ENCODE peak calls at places on chromosomes 16 and 17, in four cellular contexts. U is transverse colon, I is heart left ventricle, P is erythroblast. L is an unnamed sample.

GRCh38 chr17:27563532-27563931 is 67.5 kb upstream of the LGALS9 start:
- DNase-seq in U (no peak), P (no peak), I (no peak), L (no peak)

GRCh38 chr16:50151744-50152143 is 1.4 kb upstream of the TENT4B start:
- DNase-seq in P (no peak), I (no peak), U (no peak), L (no peak)

GRCh38 chr17:50918933-50919296 is 52.8 kb upstream of the TOB1 start:
- DNase-seq in U (peak), I (no peak), P (no peak), L (no peak)

GRCh38 chr16:19863990-19864389 is 20.7 kb downstream of the GPRC5B start:
- DNase-seq in P (no peak), U (no peak), I (no peak), L (no peak)

GRCh38 chr16:55901756-55902155 is 26.6 kb upstream of the CES5A start:
- DNase-seq in I (no peak), U (no peak), P (no peak), L (no peak)

GRCh38 chr17:44348234-44348987 is 3.3 kb downstream of the GRN start:
- DNase-seq in P (no peak), U (peak), I (peak), L (peak)

GRCh38 chr16:72023962-72024361 is 15.4 kb downstream of the DHODH start:
- DNase-seq in I (no peak), U (no peak), P (no peak), L (no peak)

GRCh38 chr17:47618416-47618815 is 31.3 kb upstream of the KPNB1 start:
- DNase-seq in P (no peak), I (no peak), U (no peak), L (no peak)

GRCh38 chr17:8836821-8837426 is 30.6 kb downstream of the PIK3R6 start:
- DNase-seq in I (no peak), U (no peak), P (no peak), L (no peak)

GRCh38 chr16:59698341-59698979 is 964.3 kb upstream of the GOT2 start:
- DNase-seq in I (no peak), U (no peak), P (no peak), L (no peak)

GRCh38 chr17:2940352-2940751 is 123.1 kb downstream of the OR1D5 start:
- DNase-seq in P (no peak), I (peak), U (no peak), L (no peak)

GRCh38 chr16:27102701-27103575 is 36.2 kb downstream of the C16orf82 start:
- DNase-seq in U (no peak), I (no peak), P (no peak), L (no peak)

GRCh38 chr17:46772013-46772878 is 46.2 kb downstream of the WNT3 start:
- DNase-seq in I (peak), U (peak), P (peak), L (peak)

GRCh38 chr17:8997994-8998628 is 23.2 kb upstream of the NTN1 start:
- DNase-seq in U (peak), I (peak), P (peak), L (peak)

GRCh38 chr17:56602292-56603130 is 9.0 kb downstream of the NOG start:
- DNase-seq in U (no peak), P (no peak), I (no peak), L (no peak)

GRCh38 chr17:51035436-51035835 is 85.2 kb downstream of the SPAG9 start:
- DNase-seq in U (no peak), I (no peak), P (no peak), L (no peak)

GRCh38 chr17:58702045-58702476 is 9.7 kb downstream of the RAD51C start:
- DNase-seq in P (no peak), U (no peak), I (no peak), L (no peak)

GRCh38 chr16:65782537-65783290 is 583.8 kb upstream of the CDH5 start:
- DNase-seq in P (no peak), U (no peak), I (no peak), L (no peak)

GRCh38 chr16:29154676-29155121 is 169.8 kb downstream of the LAT start:
- DNase-seq in U (no peak), I (peak), P (no peak), L (no peak)

GRCh38 chr16:79639576-79640311 is 39.2 kb upstream of the MAF start:
- DNase-seq in P (no peak), U (no peak), I (no peak), L (no peak)

GRCh38 chr16:72286936-72287620 is 115.1 kb upstream of the PMFBP1 start:
- DNase-seq in P (no peak), I (no peak), U (no peak), L (no peak)

GRCh38 chr17:65931246-65932149 is 260.4 kb downstream of the CEP112 start:
- DNase-seq in U (no peak), P (no peak), I (peak), L (no peak)

GRCh38 chr17:13337864-13338371 is 263.8 kb downstream of the HS3ST3A1 start:
- DNase-seq in U (no peak), P (peak), I (peak), L (no peak)

GRCh38 chr16:48062681-48063080 is 93.1 kb downstream of the ABCC12 start:
- DNase-seq in P (no peak), I (no peak), U (no peak), L (no peak)

GRCh38 chr17:2709173-2709661 is 2.3 kb downstream of the CLUH start:
- DNase-seq in U (peak), P (peak), I (no peak), L (no peak)

GRCh38 chr16:67750466-67750865 is 31.4 kb upstream of the GFOD2 start:
- DNase-seq in U (peak), I (no peak), P (no peak), L (no peak)

GRCh38 chr17:9994761-9995160 is 89.7 kb upstream of the RCVRN start:
- DNase-seq in U (no peak), I (no peak), P (no peak), L (no peak)

GRCh38 chr16:86565181-86565631 is 1.4 kb upstream of the FOXC2 start:
- DNase-seq in P (no peak), U (no peak), I (no peak), L (no peak)

GRCh38 chr17:71111460-71111859 is 942.1 kb downstream of the KCNJ2 start:
- DNase-seq in I (no peak), U (no peak), P (no peak), L (no peak)

DNA sequence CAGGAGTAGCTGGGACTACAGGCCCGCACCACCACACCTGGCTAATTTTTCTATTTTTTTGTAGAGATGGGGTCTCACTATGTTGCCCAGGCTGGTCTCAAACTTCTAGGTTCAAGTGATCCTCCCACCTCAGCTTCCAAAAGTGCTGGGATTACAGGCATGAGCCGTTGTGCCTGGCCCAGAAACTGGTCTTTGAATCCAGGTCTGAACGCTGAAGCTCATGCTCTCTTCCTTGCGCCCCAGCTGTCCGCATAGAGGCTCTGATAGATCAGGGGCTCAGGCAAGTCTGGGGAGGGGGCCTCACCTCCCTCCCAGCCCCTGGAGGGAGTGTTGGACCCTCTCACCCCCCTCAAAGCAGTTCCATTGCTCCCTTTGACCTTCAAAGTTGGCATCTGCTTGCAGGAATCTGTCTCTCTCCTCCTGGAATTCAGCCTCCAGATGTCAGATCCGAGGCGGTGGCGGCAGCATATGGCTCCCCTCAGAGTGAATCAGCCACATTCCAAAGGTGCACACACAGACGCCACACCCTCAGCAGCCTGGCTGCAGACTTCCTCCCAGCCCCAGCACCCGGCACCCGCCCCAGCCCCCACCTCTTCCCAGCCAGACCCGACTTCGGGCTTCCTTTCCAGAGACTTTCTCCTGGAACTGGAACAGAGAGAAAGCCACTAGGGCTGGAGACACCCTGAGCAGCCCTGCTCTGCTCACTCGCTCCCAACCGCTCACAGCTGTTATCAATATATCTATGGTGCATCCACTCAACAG is 16.9 kb upstream of the GLIS2 start:
- DNase-seq in U (peak), P (no peak), I (peak), L (peak)
- TF ChIP-seq POLR2A in U (no peak), P (no peak), I (no peak), L (no peak)

GRCh38 chr17:7281953-7282751 is 634 bp downstream of the SLC2A4 start:
- DNase-seq in U (no peak), P (peak), I (peak), L (no peak)

GRCh38 chr17:7280519-7281073 is 922 bp upstream of the SLC2A4 start:
- DNase-seq in P (peak), U (peak), I (peak), L (peak)

GRCh38 chr17:7279453-7279852 is 2.1 kb upstream of the SLC2A4 start:
- DNase-seq in I (no peak), P (no peak), U (no peak), L (no peak)

GRCh38 chr17:7282752-7283321 is 1.3 kb downstream of the SLC2A4 start:
- DNase-seq in U (no peak), P (peak), I (no peak), L (no peak)

GRCh38 chr17:7281074-7281952 is at the start of gene SLC2A4:
- DNase-seq in I (peak), U (peak), P (peak), L (peak)
- TF ChIP-seq POLR2A in I (peak), U (peak), P (peak), L (no peak)

DNA sequence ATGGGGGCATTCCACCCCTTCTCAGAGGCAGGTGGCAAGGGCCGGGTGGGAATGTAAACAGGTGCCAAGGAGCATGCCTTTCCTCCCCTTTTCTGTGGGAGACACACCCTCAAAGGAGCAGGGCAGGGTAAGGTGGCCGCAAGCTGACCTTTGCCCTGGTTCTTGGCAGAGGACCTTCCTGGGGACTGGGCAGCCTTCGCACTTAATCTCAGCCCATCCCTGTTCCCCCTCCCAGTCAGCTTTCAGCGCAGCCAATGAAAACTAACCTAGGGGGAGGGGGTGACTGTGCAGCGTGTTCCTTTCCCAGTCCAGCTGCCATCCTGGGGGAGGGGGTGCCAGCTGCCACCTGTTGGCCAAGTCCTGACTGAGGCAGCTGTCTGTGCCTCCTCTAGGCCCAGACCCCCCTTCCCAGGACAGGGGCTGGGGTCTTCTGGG is 2.8 kb downstream of the TRAF4 start:
- DNase-seq in P (no peak), U (peak), I (no peak), L (no peak)
- TF ChIP-seq POLR2A in P (no peak), U (no peak), I (no peak), L (no peak)

GRCh38 chr16:1364510-1364909 is 12.8 kb downstream of the GNPTG start:
- DNase-seq in U (no peak), I (no peak), P (no peak), L (no peak)
- TF ChIP-seq POLR2A in U (no peak), I (no peak), P (no peak), L (no peak)

GRCh38 chr17:77778636-77779524 is 179.6 kb upstream of the TNRC6C start:
- DNase-seq in P (no peak), U (peak), I (peak), L (peak)
- TF ChIP-seq POLR2A in P (no peak), U (no peak), I (no peak), L (no peak)

GRCh38 chr16:85539629-85540291 is 73.4 kb upstream of the GSE1 start:
- DNase-seq in I (no peak), P (peak), U (no peak), L (no peak)
- TF ChIP-seq POLR2A in I (no peak), P (no peak), U (no peak), L (no peak)

DNA sequence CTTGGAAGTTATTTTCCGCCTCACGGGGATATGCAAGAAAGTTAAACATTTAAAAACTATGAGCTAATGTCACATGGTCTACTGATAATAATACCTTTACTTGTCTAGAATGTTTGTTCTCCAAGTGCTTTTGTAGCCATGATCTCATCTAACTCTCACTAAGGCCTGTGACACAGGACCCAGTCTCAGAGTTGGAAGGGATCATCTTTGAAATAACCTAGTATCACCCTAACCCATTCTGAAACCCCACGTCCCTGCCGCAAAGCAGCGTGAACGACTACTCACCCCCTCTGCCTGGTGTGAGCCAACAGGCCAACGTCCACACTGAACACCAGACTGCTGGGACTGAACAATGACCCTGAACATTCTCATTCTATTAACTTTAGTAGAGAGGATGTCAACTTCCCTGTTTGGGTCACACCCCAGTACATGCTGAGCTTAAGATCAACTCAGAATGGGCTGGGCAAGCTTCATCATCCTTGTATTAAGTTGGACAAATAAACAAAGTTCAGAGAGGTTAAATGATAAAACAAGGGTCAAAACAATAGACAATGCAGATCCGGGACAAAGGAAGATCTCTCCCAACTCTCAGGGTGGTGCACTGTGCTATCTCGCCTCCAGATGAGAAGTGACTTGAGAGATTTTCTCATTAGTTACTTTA is 54.8 kb upstream of the BCAR1 start:
- DNase-seq in U (peak), P (peak), I (no peak), L (no peak)
- TF ChIP-seq POLR2A in U (peak), P (no peak), I (no peak), L (no peak)

GRCh38 chr16:73599870-73600269 is 551.9 kb upstream of the ZFHX3 start:
- DNase-seq in P (no peak), U (no peak), I (no peak), L (no peak)
- TF ChIP-seq POLR2A in P (no peak), U (no peak), I (no peak), L (no peak)

DNA sequence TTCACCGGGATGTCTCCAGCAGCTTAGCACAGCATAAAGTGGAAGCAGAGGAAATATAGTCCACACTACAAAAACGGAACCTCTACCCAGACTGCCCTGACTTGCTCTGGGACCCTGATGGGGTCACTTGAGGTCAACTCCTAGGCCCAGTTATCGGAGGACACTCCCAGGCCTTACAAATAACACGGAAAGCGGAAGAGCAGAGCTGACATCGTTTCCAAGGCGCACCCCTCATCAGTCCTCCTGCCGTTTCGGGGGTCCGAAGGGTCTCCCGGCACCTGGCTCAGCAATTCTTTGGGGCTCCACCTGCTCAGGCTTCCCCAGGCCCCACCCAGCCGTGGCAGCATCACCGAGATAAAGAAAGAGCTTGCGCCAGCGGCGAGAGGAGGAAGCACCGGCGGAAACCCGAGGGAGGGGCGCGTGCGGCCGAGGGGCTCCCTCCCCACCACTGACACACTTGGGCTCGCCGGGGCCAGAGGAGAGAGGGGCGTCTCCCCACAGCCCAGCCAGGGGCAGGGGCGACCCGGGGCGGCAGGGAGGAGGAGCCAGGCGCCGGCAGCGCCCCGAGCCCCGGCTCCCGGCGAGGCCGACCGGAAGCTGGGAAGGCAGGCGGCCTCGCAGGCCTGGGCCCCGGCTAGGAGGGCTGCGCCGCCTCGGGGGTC is 727 bp downstream of the CORO7 start:
- DNase-seq in U (peak), I (peak), P (peak), L (no peak)
- TF ChIP-seq POLR2A in U (peak), I (no peak), P (no peak), L (no peak)

L was measured in H54.